ENCODE peak calls at places on chromosomes 6 and 20, in six cellular contexts. U, L, F, Y, R and J are unnamed samples.

GRCh38 chr6:112365952-112366351 is 18.8 kb downstream of the RFPL4B start:
- DNase-seq in U (no peak), L (no peak), F (no peak), Y (no peak), R (no peak), J (no peak)

GRCh38 chr20:36607586-36608387 is 2.2 kb downstream of the RAB5IF start:
- DNase-seq in U (no peak), L (no peak), F (no peak), Y (peak), R (no peak), J (no peak)

GRCh38 chr6:87066449-87067288 is 28.2 kb downstream of the CGA start:
- DNase-seq in U (peak), L (peak), F (no peak), Y (peak), R (peak), J (peak)

GRCh38 chr6:161105408-161105807 is 113.8 kb downstream of the MAP3K4 start:
- DNase-seq in U (no peak), L (no peak), F (no peak), Y (no peak), R (no peak), J (no peak)

GRCh38 chr20:32534661-32535240 is 50.4 kb downstream of the NOL4L start:
- DNase-seq in U (no peak), L (peak), F (peak), Y (no peak), R (no peak), J (no peak)

GRCh38 chr6:37456126-37456525 is 23.1 kb downstream of the CMTR1 start:
- DNase-seq in U (no peak), L (no peak), F (no peak), Y (peak), R (peak), J (no peak)

GRCh38 chr6:26065952-26066380 is 21.3 kb upstream of the HFE start:
- DNase-seq in U (peak), L (peak), F (no peak), Y (peak), R (peak), J (peak)

GRCh38 chr6:45423901-45424627 is 46.3 kb upstream of the SUPT3H start:
- DNase-seq in U (no peak), L (peak), F (no peak), Y (no peak), R (no peak), J (peak)

GRCh38 chr6:131510094-131510493 is 62.9 kb upstream of the ARG1 start:
- DNase-seq in U (no peak), L (no peak), F (no peak), Y (no peak), R (no peak), J (no peak)

GRCh38 chr6:34601706-34602105 is 45.6 kb upstream of the SPDEF start:
- DNase-seq in U (no peak), L (no peak), F (no peak), Y (no peak), R (no peak), J (no peak)

GRCh38 chr6:37513155-37513554 is 13.5 kb upstream of the CCDC167 start:
- DNase-seq in U (no peak), L (no peak), F (no peak), Y (no peak), R (no peak), J (no peak)

GRCh38 chr6:106511274-106512047 is 117.8 kb downstream of the RTN4IP1 start:
- DNase-seq in U (no peak), L (peak), F (no peak), Y (peak), R (peak), J (peak)

GRCh38 chr20:25058797-25059486 is 1.0 kb upstream of the ACSS1 start:
- DNase-seq in U (no peak), L (no peak), F (no peak), Y (no peak), R (no peak), J (no peak)

GRCh38 chr6:80523531-80523970 is 417.1 kb downstream of the BCKDHB start:
- DNase-seq in U (no peak), L (no peak), F (no peak), Y (peak), R (no peak), J (peak)

GRCh38 chr6:692356-692851 is 535 bp downstream of the EXOC2 start:
- DNase-seq in U (peak), L (peak), F (peak), Y (peak), R (peak), J (peak)

GRCh38 chr6:34630040-34630439 is 66.5 kb downstream of the ILRUN start:
- DNase-seq in U (peak), L (no peak), F (no peak), Y (peak), R (peak), J (peak)

GRCh38 chr20:47785321-47785899 is at the start of gene SULF2:
- DNase-seq in U (no peak), L (no peak), F (no peak), Y (no peak), R (no peak), J (no peak)

GRCh38 chr6:162964703-162965140 is 236.9 kb downstream of the PACRG start:
- DNase-seq in U (peak), L (no peak), F (no peak), Y (peak), R (peak), J (peak)

GRCh38 chr6:113901482-113901881 is 44.3 kb downstream of the MARCKS start:
- DNase-seq in U (no peak), L (no peak), F (no peak), Y (peak), R (no peak), J (no peak)

GRCh38 chr20:62365814-62366369 is 1.2 kb downstream of the LAMA5 start:
- DNase-seq in U (peak), L (no peak), F (no peak), Y (peak), R (no peak), J (peak)

GRCh38 chr6:347951-348859 is 43.3 kb upstream of the IRF4 start:
- DNase-seq in U (no peak), L (no peak), F (no peak), Y (no peak), R (no peak), J (no peak)

GRCh38 chr6:46263709-46264091 is 92.9 kb upstream of the ENPP5 start:
- DNase-seq in U (peak), L (no peak), F (no peak), Y (peak), R (peak), J (peak)

GRCh38 chr6:161796726-161797125 is 522.9 kb upstream of the AGPAT4 start:
- DNase-seq in U (no peak), L (no peak), F (no peak), Y (no peak), R (no peak), J (no peak)

GRCh38 chr6:111646942-111647341 is 41.3 kb upstream of the TRAF3IP2 start:
- DNase-seq in U (no peak), L (no peak), F (no peak), Y (peak), R (peak), J (no peak)

GRCh38 chr6:15818044-15818443 is 155.2 kb upstream of the DTNBP1 start:
- DNase-seq in U (no peak), L (no peak), F (no peak), Y (no peak), R (no peak), J (no peak)

GRCh38 chr6:3650341-3650958 is 101.1 kb downstream of the PXDC1 start:
- DNase-seq in U (no peak), L (no peak), F (no peak), Y (no peak), R (no peak), J (no peak)

GRCh38 chr6:3905853-3906190 is 56.6 kb downstream of the FAM50B start:
- DNase-seq in U (no peak), L (no peak), F (no peak), Y (no peak), R (no peak), J (no peak)

GRCh38 chr20:41786158-41786557 is 168.0 kb upstream of the CHD6 start:
- DNase-seq in U (no peak), L (no peak), F (no peak), Y (no peak), R (no peak), J (peak)